ENCODE peak calls at places on chromosomes 13 and 19, in eight cellular contexts. One of them, this sample, is unnamed.

GRCh38 chr19:574658-575526 is 2.5 kb downstream of the BSG start:
- DNase-seq in OCI-LY7: peak
- DNase-seq in body of pancreas: no peak
- DNase-seq in esophagus squamous epithelium: no peak
- DNase-seq in retinal pigment epithelial cell: no peak
- DNase-seq in NB4: peak
- DNase-seq in cardiac muscle cell: peak
- DNase-seq in Peyer's patch: no peak
- DNase-seq in this sample: peak

GRCh38 chr19:1261512-1261862 is 7.6 kb upstream of the CIRBP start:
- DNase-seq in body of pancreas: no peak
- DNase-seq in NB4: no peak
- DNase-seq in Peyer's patch: no peak
- DNase-seq in cardiac muscle cell: no peak
- DNase-seq in retinal pigment epithelial cell: no peak
- DNase-seq in OCI-LY7: peak
- DNase-seq in esophagus squamous epithelium: no peak
- DNase-seq in this sample: no peak

GRCh38 chr13:114213980-114214379 is 20.7 kb upstream of the CDC16 start:
- DNase-seq in body of pancreas: no peak
- DNase-seq in OCI-LY7: no peak
- DNase-seq in Peyer's patch: no peak
- DNase-seq in NB4: no peak
- DNase-seq in cardiac muscle cell: no peak
- DNase-seq in retinal pigment epithelial cell: no peak
- DNase-seq in esophagus squamous epithelium: no peak
- DNase-seq in this sample: no peak

GRCh38 chr19:19137556-19138109 is 645 bp downstream of the TMEM161A start:
- DNase-seq in OCI-LY7: no peak
- DNase-seq in NB4: no peak
- DNase-seq in cardiac muscle cell: peak
- DNase-seq in body of pancreas: peak
- DNase-seq in esophagus squamous epithelium: no peak
- DNase-seq in retinal pigment epithelial cell: no peak
- DNase-seq in Peyer's patch: no peak
- DNase-seq in this sample: no peak

GRCh38 chr13:50400930-50401553 is 385.8 kb downstream of the KCNRG start:
- DNase-seq in retinal pigment epithelial cell: no peak
- DNase-seq in NB4: no peak
- DNase-seq in body of pancreas: no peak
- DNase-seq in Peyer's patch: no peak
- DNase-seq in cardiac muscle cell: no peak
- DNase-seq in OCI-LY7: no peak
- DNase-seq in esophagus squamous epithelium: no peak
- DNase-seq in this sample: no peak

GRCh38 chr13:26036383-26036782 is 15.4 kb downstream of the SHISA2 start:
- DNase-seq in OCI-LY7: no peak
- DNase-seq in cardiac muscle cell: no peak
- DNase-seq in NB4: no peak
- DNase-seq in body of pancreas: no peak
- DNase-seq in esophagus squamous epithelium: no peak
- DNase-seq in Peyer's patch: no peak
- DNase-seq in retinal pigment epithelial cell: no peak
- DNase-seq in this sample: no peak

GRCh38 chr19:53965091-53965490 is 2.4 kb downstream of the CACNG8 start:
- DNase-seq in Peyer's patch: no peak
- DNase-seq in esophagus squamous epithelium: no peak
- DNase-seq in body of pancreas: no peak
- DNase-seq in cardiac muscle cell: no peak
- DNase-seq in retinal pigment epithelial cell: no peak
- DNase-seq in NB4: no peak
- DNase-seq in OCI-LY7: no peak
- DNase-seq in this sample: no peak

GRCh38 chr13:21638319-21639282 is 32.3 kb upstream of the FGF9 start:
- DNase-seq in Peyer's patch: no peak
- DNase-seq in body of pancreas: peak
- DNase-seq in OCI-LY7: peak
- DNase-seq in esophagus squamous epithelium: no peak
- DNase-seq in cardiac muscle cell: peak
- DNase-seq in retinal pigment epithelial cell: no peak
- DNase-seq in NB4: peak
- DNase-seq in this sample: peak

GRCh38 chr13:77919351-77920294 is 992 bp upstream of the EDNRB start:
- DNase-seq in body of pancreas: peak
- DNase-seq in cardiac muscle cell: peak
- DNase-seq in OCI-LY7: no peak
- DNase-seq in NB4: peak
- DNase-seq in Peyer's patch: peak
- DNase-seq in esophagus squamous epithelium: no peak
- DNase-seq in retinal pigment epithelial cell: no peak
- DNase-seq in this sample: peak

GRCh38 chr19:39436350-39436716 is 584 bp upstream of the RPS16 start:
- DNase-seq in esophagus squamous epithelium: no peak
- DNase-seq in NB4: no peak
- DNase-seq in body of pancreas: no peak
- DNase-seq in cardiac muscle cell: no peak
- DNase-seq in retinal pigment epithelial cell: no peak
- DNase-seq in OCI-LY7: no peak
- DNase-seq in Peyer's patch: no peak
- DNase-seq in this sample: no peak

GRCh38 chr13:45702088-45702487 is at the start of gene CBY2:
- DNase-seq in OCI-LY7: no peak
- DNase-seq in cardiac muscle cell: no peak
- DNase-seq in retinal pigment epithelial cell: no peak
- DNase-seq in NB4: no peak
- DNase-seq in body of pancreas: no peak
- DNase-seq in Peyer's patch: no peak
- DNase-seq in esophagus squamous epithelium: no peak
- DNase-seq in this sample: no peak

GRCh38 chr19:18488403-18488723 is 33.5 kb downstream of the ELL start:
- DNase-seq in esophagus squamous epithelium: no peak
- DNase-seq in NB4: no peak
- DNase-seq in Peyer's patch: no peak
- DNase-seq in body of pancreas: no peak
- DNase-seq in OCI-LY7: no peak
- DNase-seq in retinal pigment epithelial cell: no peak
- DNase-seq in cardiac muscle cell: no peak
- DNase-seq in this sample: no peak

GRCh38 chr19:17232258-17232657 is 6.2 kb downstream of the OCEL1 start:
- DNase-seq in body of pancreas: no peak
- DNase-seq in esophagus squamous epithelium: no peak
- DNase-seq in Peyer's patch: no peak
- DNase-seq in OCI-LY7: no peak
- DNase-seq in cardiac muscle cell: no peak
- DNase-seq in retinal pigment epithelial cell: no peak
- DNase-seq in NB4: no peak
- DNase-seq in this sample: no peak

GRCh38 chr13:90414691-90415596 is 932.5 kb upstream of the MIR17HG start:
- DNase-seq in esophagus squamous epithelium: no peak
- DNase-seq in Peyer's patch: no peak
- DNase-seq in NB4: peak
- DNase-seq in retinal pigment epithelial cell: peak
- DNase-seq in body of pancreas: no peak
- DNase-seq in OCI-LY7: no peak
- DNase-seq in cardiac muscle cell: no peak
- DNase-seq in this sample: no peak

GRCh38 chr19:46574533-46574932 is 26.6 kb upstream of the CALM3 start:
- DNase-seq in esophagus squamous epithelium: no peak
- DNase-seq in cardiac muscle cell: no peak
- DNase-seq in retinal pigment epithelial cell: peak
- DNase-seq in Peyer's patch: no peak
- DNase-seq in body of pancreas: no peak
- DNase-seq in OCI-LY7: no peak
- DNase-seq in NB4: no peak
- DNase-seq in this sample: no peak

GRCh38 chr19:50266896-50267295 is 62.3 kb downstream of the KCNC3 start:
- DNase-seq in OCI-LY7: peak
- DNase-seq in retinal pigment epithelial cell: no peak
- DNase-seq in Peyer's patch: peak
- DNase-seq in NB4: no peak
- DNase-seq in esophagus squamous epithelium: no peak
- DNase-seq in cardiac muscle cell: no peak
- DNase-seq in body of pancreas: peak
- DNase-seq in this sample: peak

GRCh38 chr13:24625324-24625723 is 54.9 kb upstream of the ATP12A start:
- DNase-seq in retinal pigment epithelial cell: no peak
- DNase-seq in NB4: peak
- DNase-seq in OCI-LY7: peak
- DNase-seq in cardiac muscle cell: no peak
- DNase-seq in body of pancreas: no peak
- DNase-seq in Peyer's patch: no peak
- DNase-seq in esophagus squamous epithelium: no peak
- DNase-seq in this sample: no peak

GRCh38 chr13:107712145-107712544 is 503.2 kb downstream of the LIG4 start:
- DNase-seq in body of pancreas: no peak
- DNase-seq in retinal pigment epithelial cell: no peak
- DNase-seq in esophagus squamous epithelium: no peak
- DNase-seq in OCI-LY7: no peak
- DNase-seq in cardiac muscle cell: no peak
- DNase-seq in NB4: no peak
- DNase-seq in Peyer's patch: no peak
- DNase-seq in this sample: no peak

GRCh38 chr13:50403311-50403710 is 388.1 kb downstream of the KCNRG start:
- DNase-seq in NB4: no peak
- DNase-seq in OCI-LY7: no peak
- DNase-seq in esophagus squamous epithelium: no peak
- DNase-seq in Peyer's patch: no peak
- DNase-seq in retinal pigment epithelial cell: no peak
- DNase-seq in cardiac muscle cell: no peak
- DNase-seq in body of pancreas: no peak
- DNase-seq in this sample: no peak

GRCh38 chr19:11138659-11139526 is 16.7 kb downstream of the SPC24 start:
- DNase-seq in cardiac muscle cell: peak
- DNase-seq in body of pancreas: no peak
- DNase-seq in retinal pigment epithelial cell: no peak
- DNase-seq in Peyer's patch: peak
- DNase-seq in NB4: peak
- DNase-seq in esophagus squamous epithelium: no peak
- DNase-seq in OCI-LY7: no peak
- DNase-seq in this sample: peak

GRCh38 chr13:51818276-51818675 is 14.3 kb upstream of the DHRS12 start:
- DNase-seq in NB4: no peak
- DNase-seq in cardiac muscle cell: no peak
- DNase-seq in Peyer's patch: no peak
- DNase-seq in body of pancreas: no peak
- DNase-seq in esophagus squamous epithelium: no peak
- DNase-seq in OCI-LY7: no peak
- DNase-seq in retinal pigment epithelial cell: no peak
- DNase-seq in this sample: no peak
- TF ChIP-seq CTCF in NB4: no peak
- TF ChIP-seq CTCF in cardiac muscle cell: no peak
- TF ChIP-seq CTCF in Peyer's patch: no peak
- TF ChIP-seq CTCF in body of pancreas: no peak
- TF ChIP-seq CTCF in esophagus squamous epithelium: no peak
- TF ChIP-seq CTCF in OCI-LY7: peak
- TF ChIP-seq CTCF in retinal pigment epithelial cell: no peak
- TF ChIP-seq CTCF in this sample: no peak

DNA sequence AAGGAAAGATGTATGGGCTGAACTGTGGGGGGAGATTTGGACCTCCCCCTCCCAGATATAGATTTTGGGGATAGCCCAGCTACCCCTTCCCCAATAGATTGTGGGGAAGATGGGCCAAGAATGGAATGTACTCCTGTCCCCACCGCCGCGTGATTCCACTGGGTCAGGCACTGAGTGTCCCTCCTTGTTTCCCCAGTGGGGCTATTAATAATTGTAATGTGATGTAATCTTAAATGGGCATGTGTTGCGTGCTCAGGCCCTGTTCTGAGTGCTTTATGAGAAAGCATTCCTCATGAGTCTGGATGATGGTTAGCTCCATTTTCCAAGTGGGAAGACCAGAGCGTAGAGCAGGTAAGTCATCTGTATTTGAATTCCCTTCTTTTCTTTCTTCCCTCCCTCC is 1.4 kb downstream of the PSMD8 start:
- DNase-seq in cardiac muscle cell: no peak
- DNase-seq in Peyer's patch: no peak
- DNase-seq in body of pancreas: no peak
- DNase-seq in OCI-LY7: no peak
- DNase-seq in retinal pigment epithelial cell: no peak
- DNase-seq in esophagus squamous epithelium: no peak
- DNase-seq in NB4: no peak
- DNase-seq in this sample: no peak
- H3K4me3 ChIP-seq in cardiac muscle cell: peak
- H3K4me3 ChIP-seq in Peyer's patch: peak
- H3K4me3 ChIP-seq in body of pancreas: no peak
- H3K4me3 ChIP-seq in OCI-LY7: peak
- H3K4me3 ChIP-seq in retinal pigment epithelial cell: peak
- H3K4me3 ChIP-seq in esophagus squamous epithelium: peak
- H3K4me3 ChIP-seq in NB4: peak
- H3K4me3 ChIP-seq in this sample: no peak

GRCh38 chr19:52535831-52536800 is 8.6 kb downstream of the ZNF808 start:
- DNase-seq in body of pancreas: peak
- DNase-seq in esophagus squamous epithelium: peak
- DNase-seq in NB4: peak
- DNase-seq in OCI-LY7: peak
- DNase-seq in retinal pigment epithelial cell: peak
- DNase-seq in Peyer's patch: peak
- DNase-seq in cardiac muscle cell: peak
- DNase-seq in this sample: peak
- TF ChIP-seq CTCF in body of pancreas: no peak
- TF ChIP-seq CTCF in esophagus squamous epithelium: no peak
- TF ChIP-seq CTCF in NB4: no peak
- TF ChIP-seq CTCF in OCI-LY7: no peak
- TF ChIP-seq CTCF in retinal pigment epithelial cell: peak
- TF ChIP-seq CTCF in Peyer's patch: peak
- TF ChIP-seq CTCF in cardiac muscle cell: no peak
- TF ChIP-seq CTCF in this sample: no peak

GRCh38 chr13:48231948-48232347 is 1.1 kb upstream of the ITM2B start:
- DNase-seq in NB4: no peak
- DNase-seq in body of pancreas: no peak
- DNase-seq in esophagus squamous epithelium: no peak
- DNase-seq in cardiac muscle cell: no peak
- DNase-seq in Peyer's patch: no peak
- DNase-seq in retinal pigment epithelial cell: no peak
- DNase-seq in OCI-LY7: no peak
- DNase-seq in this sample: no peak
- H3K4me3 ChIP-seq in NB4: no peak
- H3K4me3 ChIP-seq in body of pancreas: no peak
- H3K4me3 ChIP-seq in esophagus squamous epithelium: no peak
- H3K4me3 ChIP-seq in cardiac muscle cell: no peak
- H3K4me3 ChIP-seq in Peyer's patch: no peak
- H3K4me3 ChIP-seq in retinal pigment epithelial cell: no peak
- H3K4me3 ChIP-seq in OCI-LY7: peak
- H3K4me3 ChIP-seq in this sample: no peak

This sample was measured in mucosa of descending colon.